ENCODE peak calls at places on chromosomes 11 and 22, in eight cellular contexts. A is cardiac fibroblast, H is spleen, D is kidney epithelial cell, N is neural crest cell, X is endothelial cell, W is WERI-Rb-1, T is progenitor cell of endocrine pancreas. B is an unnamed sample.
A peak's percentile ranks its signal among the peaks of the same experiment; 100 is the strongest.

GRCh38 chr22:49768961-49769690 is 58.5 kb downstream of the BRD1 start:
- DNase-seq in T (no peak), H (peak; percentile 74), X (no peak), A (peak; percentile 39), W (peak; percentile 67), N (no peak), D (no peak), B (peak; percentile 18)

GRCh38 chr11:109547356-109548027 is 125.5 kb downstream of the C11orf87 start:
- DNase-seq in D (no peak), T (no peak), W (no peak), H (no peak), N (no peak), A (peak; percentile 82), X (no peak), B (no peak)

GRCh38 chr22:47806894-47807293 is 1044.4 kb downstream of the TBC1D22A start:
- DNase-seq in H (no peak), D (no peak), W (no peak), A (no peak), X (no peak), N (no peak), T (no peak), B (no peak)

GRCh38 chr11:113304916-113305315 is 9.5 kb upstream of the TTC12 start:
- DNase-seq in W (no peak), T (no peak), A (no peak), D (no peak), N (no peak), H (no peak), X (no peak), B (no peak)

GRCh38 chr11:102640946-102641345 is 15.8 kb upstream of the MMP20 start:
- DNase-seq in T (no peak), X (no peak), W (no peak), H (no peak), N (no peak), D (no peak), A (no peak), B (no peak)

GRCh38 chr11:102637731-102638130 is 12.6 kb upstream of the MMP20 start:
- DNase-seq in D (no peak), A (no peak), N (no peak), W (no peak), T (no peak), X (no peak), H (no peak), B (no peak)

GRCh38 chr22:23245045-23245798 is 64.9 kb downstream of the BCR start:
- DNase-seq in T (no peak), A (peak; percentile 22), N (no peak), X (no peak), D (no peak), H (no peak), W (no peak), B (no peak)

GRCh38 chr11:8382436-8383053 is 118.9 kb upstream of the LMO1 start:
- DNase-seq in X (no peak), W (no peak), T (no peak), A (peak; percentile 28), H (no peak), D (peak; percentile 47), N (no peak), B (no peak)

GRCh38 chr11:77117485-77117884 is 10.6 kb upstream of the MYO7A start:
- DNase-seq in D (no peak), A (no peak), X (no peak), N (no peak), W (no peak), H (no peak), T (no peak), B (no peak)

DNA sequence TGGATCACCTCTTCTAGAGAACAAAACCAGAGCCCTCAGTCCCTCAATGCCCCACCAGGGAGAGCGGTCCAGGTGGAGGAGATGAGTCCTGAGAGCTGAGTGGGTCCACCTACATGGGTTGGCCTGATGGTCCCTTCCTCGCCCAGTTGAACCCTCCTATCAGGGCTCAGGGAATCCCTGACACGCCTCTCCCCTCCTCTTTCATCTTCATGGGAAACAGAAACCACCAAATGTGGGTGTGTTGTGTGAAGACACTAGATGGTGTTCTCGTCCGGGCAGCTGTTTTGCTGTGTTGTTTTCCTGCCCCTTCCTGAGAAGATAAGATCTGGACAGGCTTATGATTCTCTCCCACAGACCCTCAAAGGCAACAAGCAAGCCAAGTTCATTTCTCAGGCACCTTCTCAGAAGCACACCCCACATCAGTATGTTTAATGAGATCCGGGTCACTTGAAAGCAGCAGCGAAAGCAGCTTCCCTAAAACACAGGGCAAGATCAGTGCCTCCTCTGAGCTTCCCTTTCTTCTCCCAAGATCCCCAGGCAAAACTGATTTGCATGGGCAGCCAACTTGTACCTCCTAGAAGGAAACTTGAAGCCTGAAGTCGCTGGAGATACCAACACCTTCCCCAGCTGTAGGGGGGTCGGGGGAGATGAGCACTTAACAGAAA is 35.3 kb upstream of the POU2AF1 start:
- DNase-seq in D (no peak), A (no peak), N (no peak), X (no peak), H (no peak), W (no peak), T (no peak), B (no peak)
- TF ChIP-seq CTCF in D (no peak), A (no peak), N (no peak), X (no peak), H (no peak), W (no peak), T (no peak), B (no peak)

GRCh38 chr11:71080239-71081097 is 171.9 kb downstream of the SHANK2 start:
- DNase-seq in N (peak; percentile 79), W (peak; percentile 92), X (peak; percentile 85), T (peak; percentile 17), A (peak; percentile 73), H (no peak), D (peak; percentile 45), B (no peak)
- TF ChIP-seq CTCF in N (peak; percentile 72), W (peak; percentile 96), X (peak; percentile 77), T (peak; percentile 64), A (peak; percentile 42), H (peak; percentile 50), D (peak; percentile 95), B (peak; percentile 66)

GRCh38 chr22:34946339-34946985 is 119.5 kb upstream of the ISX start:
- DNase-seq in N (no peak), A (no peak), W (no peak), X (no peak), D (no peak), H (no peak), T (no peak), B (no peak)

GRCh38 chr22:34950480-34950879 is 115.5 kb upstream of the ISX start:
- DNase-seq in D (no peak), T (no peak), N (no peak), H (no peak), A (no peak), W (no peak), X (no peak), B (peak; percentile 46)

DNA sequence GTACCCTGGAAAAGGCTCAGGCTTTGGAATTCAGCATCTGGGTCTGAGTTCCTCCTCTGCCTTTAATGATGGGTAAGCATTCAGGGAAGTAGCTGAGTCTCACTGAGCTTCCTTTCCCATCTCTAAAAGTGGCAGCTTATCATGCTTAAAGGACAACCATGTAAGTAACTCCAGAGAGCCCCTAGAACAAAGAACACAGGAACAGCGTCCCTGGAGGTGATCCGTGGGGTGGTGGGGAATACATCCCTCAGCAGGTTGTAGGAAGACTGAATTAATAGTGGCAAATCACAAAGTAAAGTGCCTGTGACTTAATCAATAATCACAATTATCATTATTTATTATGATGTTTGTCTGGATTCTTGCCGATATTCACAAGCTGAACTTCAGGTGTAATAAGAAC is 114.7 kb upstream of the ISX start:
- DNase-seq in W (no peak), T (no peak), D (no peak), X (no peak), H (no peak), A (no peak), N (no peak), B (no peak)
- TF ChIP-seq CTCF in W (no peak), T (no peak), D (no peak), X (no peak), H (no peak), A (no peak), N (no peak), B (no peak)

GRCh38 chr11:114623720-114624119 is 28.1 kb upstream of the NXPE4 start:
- DNase-seq in D (no peak), A (no peak), X (no peak), N (no peak), W (no peak), H (no peak), T (no peak), B (no peak)
- TF ChIP-seq CTCF in D (no peak), A (no peak), X (no peak), N (no peak), W (no peak), H (no peak), T (no peak), B (no peak)

DNA sequence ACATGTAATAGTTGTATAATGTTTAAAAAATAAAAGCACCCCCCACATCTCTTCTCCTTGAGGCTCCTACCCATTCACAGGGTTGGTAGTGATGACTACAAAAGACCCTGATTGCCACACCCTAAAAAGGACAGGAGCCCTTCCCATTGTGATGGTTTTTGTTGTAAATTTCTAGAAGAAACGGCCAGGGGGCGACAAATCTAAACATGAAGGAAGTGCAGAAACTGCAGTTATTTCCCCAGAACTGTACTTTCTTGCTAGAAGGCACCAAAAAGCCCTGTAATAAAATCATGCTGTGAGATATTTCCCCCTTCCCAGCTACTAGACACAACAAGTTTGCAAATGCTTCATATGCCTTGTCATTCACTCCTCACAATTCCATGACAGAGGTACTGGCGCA is 10.8 kb downstream of the PRR5L start:
- DNase-seq in A (peak; percentile 78), X (peak; percentile 52), T (no peak), D (no peak), H (no peak), W (peak; percentile 18), N (peak; percentile 20), B (no peak)
- TF ChIP-seq CTCF in A (peak; percentile 61), X (peak; percentile 30), T (peak; percentile 55), D (peak; percentile 66), H (peak; percentile 52), W (peak; percentile 40), N (peak; percentile 63), B (peak; percentile 63)

DNA sequence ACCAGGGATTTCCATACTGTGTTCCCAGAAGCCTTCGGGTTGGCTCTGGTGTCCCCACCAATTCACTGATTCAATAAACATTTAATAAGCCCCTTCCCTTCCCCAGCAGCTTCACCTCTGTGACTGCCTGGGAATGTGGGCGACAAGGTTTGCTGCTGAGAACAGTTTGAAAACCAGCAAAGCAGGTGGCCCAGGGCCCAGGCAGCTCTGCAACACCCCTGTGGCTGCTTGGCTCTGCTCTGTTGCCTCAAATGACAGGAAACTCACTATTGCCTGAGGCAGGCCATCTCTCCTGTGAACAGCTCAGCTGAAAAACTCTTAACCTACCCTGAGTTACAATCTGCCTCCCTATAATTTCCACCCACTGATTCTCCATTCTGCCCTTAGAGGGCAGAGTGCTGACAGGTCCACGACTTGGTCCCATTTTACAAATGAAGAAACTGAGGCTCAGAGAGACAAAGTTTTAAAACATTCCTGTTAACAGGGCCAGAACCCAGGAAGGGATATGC is 10.5 kb downstream of the ADORA2A start:
- DNase-seq in T (no peak), H (peak; percentile 87), N (no peak), W (no peak), A (no peak), X (no peak), D (peak; percentile 25), B (no peak)
- TF ChIP-seq CTCF in T (no peak), H (peak; percentile 33), N (no peak), W (no peak), A (peak; percentile 8), X (no peak), D (peak; percentile 39), B (no peak)

GRCh38 chr11:29448246-29448877 is 568.5 kb downstream of the KCNA4 start:
- DNase-seq in A (peak; percentile 64), D (no peak), N (peak; percentile 19), H (no peak), W (peak; percentile 31), X (peak; percentile 10), T (no peak), B (no peak)
- TF ChIP-seq CTCF in A (peak; percentile 91), D (peak; percentile 72), N (peak; percentile 84), H (no peak), W (peak; percentile 62), X (peak; percentile 21), T (peak; percentile 83), B (peak; percentile 63)

B was measured in mesothelial cell of epicardium.